ENCODE peak calls at places on chromosomes 6 and 20, in eight cellular contexts. J, Q, H, Y, Z, A, M and N are unnamed samples.

GRCh38 chr6:42405025-42405424 is 46.7 kb downstream of the TRERF1 start:
- DNase-seq in J (no peak), Q (no peak), H (peak), Y (no peak), Z (no peak), A (no peak), M (peak), N (no peak)

GRCh38 chr20:57696401-57696961 is 13.3 kb downstream of the PMEPA1 start:
- DNase-seq in J (no peak), Q (no peak), H (no peak), Y (no peak), Z (no peak), A (no peak), M (no peak), N (no peak)

GRCh38 chr6:154123567-154123966 is 84.5 kb downstream of the OPRM1 start:
- DNase-seq in J (no peak), Q (no peak), H (no peak), Y (no peak), Z (peak), A (no peak), M (no peak), N (no peak)

GRCh38 chr6:133241088-133241900 is at the start of gene EYA4:
- DNase-seq in J (no peak), Q (no peak), H (no peak), Y (no peak), Z (no peak), A (no peak), M (peak), N (no peak)

GRCh38 chr20:18662279-18662678 is 74.4 kb downstream of the DTD1 start:
- DNase-seq in J (no peak), Q (no peak), H (no peak), Y (no peak), Z (no peak), A (no peak), M (no peak), N (no peak)

GRCh38 chr20:25984933-25985332 is 288.3 kb upstream of the ZNF337 start:
- DNase-seq in J (no peak), Q (peak), H (peak), Y (no peak), Z (no peak), A (no peak), M (no peak), N (no peak)

GRCh38 chr6:102327697-102328227 is 934.3 kb downstream of the GRIK2 start:
- DNase-seq in J (no peak), Q (no peak), H (no peak), Y (no peak), Z (no peak), A (no peak), M (peak), N (no peak)

GRCh38 chr20:6533828-6534388 is 233.6 kb upstream of the BMP2 start:
- DNase-seq in J (no peak), Q (no peak), H (peak), Y (no peak), Z (no peak), A (no peak), M (peak), N (no peak)

GRCh38 chr20:2919518-2920245 is 46.4 kb downstream of the PTPRA start:
- DNase-seq in J (no peak), Q (no peak), H (no peak), Y (no peak), Z (no peak), A (no peak), M (peak), N (no peak)

GRCh38 chr6:148382856-148383255 is 40.2 kb downstream of the SASH1 start:
- DNase-seq in J (no peak), Q (no peak), H (no peak), Y (no peak), Z (no peak), A (no peak), M (no peak), N (no peak)

GRCh38 chr6:48016027-48016755 is 94.8 kb downstream of the PTCHD4 start:
- DNase-seq in J (no peak), Q (no peak), H (no peak), Y (no peak), Z (no peak), A (no peak), M (no peak), N (no peak)

GRCh38 chr6:130547723-130548122 is 181.9 kb downstream of the TMEM200A start:
- DNase-seq in J (no peak), Q (no peak), H (no peak), Y (no peak), Z (no peak), A (no peak), M (no peak), N (no peak)

GRCh38 chr6:27890351-27891299 is 21.6 kb downstream of the OR2B2 start:
- DNase-seq in J (peak), Q (peak), H (peak), Y (peak), Z (no peak), A (no peak), M (no peak), N (peak)

GRCh38 chr6:166526937-166527336 is 59.5 kb downstream of the RAMACL start:
- DNase-seq in J (no peak), Q (no peak), H (no peak), Y (no peak), Z (no peak), A (no peak), M (no peak), N (no peak)

GRCh38 chr20:42567409-42567808 is 622.3 kb downstream of the PTPRT start:
- DNase-seq in J (no peak), Q (no peak), H (no peak), Y (no peak), Z (no peak), A (no peak), M (no peak), N (no peak)

GRCh38 chr6:12208190-12208589 is 82.0 kb upstream of the EDN1 start:
- DNase-seq in J (no peak), Q (no peak), H (no peak), Y (no peak), Z (peak), A (no peak), M (peak), N (no peak)

GRCh38 chr20:4989570-4989969 is 11.7 kb downstream of the SLC23A2 start:
- DNase-seq in J (no peak), Q (no peak), H (no peak), Y (no peak), Z (no peak), A (no peak), M (no peak), N (no peak)

GRCh38 chr20:20184149-20184548 is 131.8 kb downstream of the CFAP61 start:
- DNase-seq in J (no peak), Q (no peak), H (no peak), Y (no peak), Z (peak), A (no peak), M (no peak), N (no peak)

GRCh38 chr6:43575105-43575771 is 600 bp downstream of the XPO5 start:
- DNase-seq in J (peak), Q (no peak), H (no peak), Y (no peak), Z (peak), A (no peak), M (peak), N (no peak)

GRCh38 chr20:18056174-18057105 is 1.3 kb downstream of the OVOL2 start:
- DNase-seq in J (no peak), Q (no peak), H (no peak), Y (no peak), Z (peak), A (no peak), M (peak), N (peak)

GRCh38 chr6:9121551-9121950 is 686.2 kb upstream of the SLC35B3 start:
- DNase-seq in J (no peak), Q (no peak), H (no peak), Y (no peak), Z (no peak), A (no peak), M (no peak), N (no peak)